ENCODE peak calls at places on chromosome 9, in five cellular contexts. Q is neural progenitor cell; J is cardiac muscle cell; A is gastrocnemius medialis; F is effector memory CD4-positive, alpha-beta T cell. K is an unnamed sample.

GRCh38 chr9:37061763-37062162 is 27.7 kb upstream of the PAX5 start:
- DNase-seq in Q (no peak), J (no peak), A (no peak), F (no peak), K (no peak)

GRCh38 chr9:94002316-94003140 is 47.4 kb upstream of the BARX1 start:
- DNase-seq in Q (peak; percentile 83), J (peak; percentile 84), A (no peak), F (no peak), K (peak; percentile 18)

GRCh38 chr9:74960548-74960947 is 7.8 kb upstream of the C9orf40 start:
- DNase-seq in Q (no peak), J (no peak), A (no peak), F (no peak), K (no peak)

GRCh38 chr9:84862308-84862707 is 192.8 kb downstream of the NTRK2 start:
- DNase-seq in Q (no peak), J (no peak), A (no peak), F (no peak), K (no peak)

GRCh38 chr9:91207481-91207888 is 154.2 kb downstream of the AUH start:
- DNase-seq in Q (no peak), J (no peak), A (no peak), F (no peak), K (no peak)

GRCh38 chr9:133113928-133114351 is 7.1 kb downstream of the RALGDS start:
- DNase-seq in Q (no peak), J (peak; percentile 72), A (peak; percentile 51), F (no peak), K (no peak)

GRCh38 chr9:73441890-73442818 is 290.5 kb downstream of the ANXA1 start:
- DNase-seq in Q (peak; percentile 52), J (no peak), A (no peak), F (no peak), K (no peak)

GRCh38 chr9:114861273-114861672 is 55.4 kb upstream of the TNFSF15 start:
- DNase-seq in Q (no peak), J (no peak), A (no peak), F (no peak), K (peak; percentile 6)

GRCh38 chr9:36987891-36988290 is 46.2 kb downstream of the PAX5 start:
- DNase-seq in Q (peak; percentile 17), J (no peak), A (no peak), F (no peak), K (no peak)

GRCh38 chr9:22363421-22363887 is 83.2 kb upstream of the DMRTA1 start:
- DNase-seq in Q (no peak), J (no peak), A (no peak), F (no peak), K (no peak)

GRCh38 chr9:1087120-1087881 is 37.1 kb downstream of the DMRT2 start:
- DNase-seq in Q (no peak), J (no peak), A (no peak), F (no peak), K (no peak)

GRCh38 chr9:131923766-131924165 is 155.9 kb downstream of the MED27 start:
- DNase-seq in Q (no peak), J (no peak), A (no peak), F (no peak), K (no peak)

GRCh38 chr9:128675382-128675781 is 13.6 kb upstream of the SET start:
- DNase-seq in Q (no peak), J (no peak), A (no peak), F (no peak), K (no peak)
- H3K4me1 ChIP-seq in Q (no peaks in the 10 kb centered on the region), J (no peaks in the 10 kb centered on the region), A (no peaks in the 10 kb centered on the region), F (no peaks in the 10 kb centered on the region), K (no peaks in the 10 kb centered on the region)

GRCh38 chr9:126318858-126319257 is 7.8 kb upstream of the MVB12B start:
- DNase-seq in Q (peak; percentile 34), J (no peak), A (no peak), F (no peak), K (no peak)
- H3K27ac ChIP-seq in Q (no peak overlapping the region), J (no peak overlapping the region), A (no peak overlapping the region), F (no peak overlapping the region), K (no peak overlapping the region)

GRCh38 chr9:136821333-136822031 is 13.7 kb downstream of the RABL6 start:
- DNase-seq in Q (peak; percentile 75), J (peak; percentile 66), A (no peak), F (no peak), K (no peak)

GRCh38 chr9:136824496-136825225 is 16.9 kb downstream of the RABL6 start:
- DNase-seq in Q (no peak), J (no peak), A (no peak), F (no peak), K (no peak)

GRCh38 chr9:136823136-136824046 is 15.6 kb downstream of the RABL6 start:
- DNase-seq in Q (no peak), J (no peak), A (no peak), F (no peak), K (no peak)

GRCh38 chr9:136825295-136826187 is 16.7 kb upstream of the AJM1 start:
- DNase-seq in Q (no peak), J (no peak), A (no peak), F (no peak), K (no peak)

DNA sequence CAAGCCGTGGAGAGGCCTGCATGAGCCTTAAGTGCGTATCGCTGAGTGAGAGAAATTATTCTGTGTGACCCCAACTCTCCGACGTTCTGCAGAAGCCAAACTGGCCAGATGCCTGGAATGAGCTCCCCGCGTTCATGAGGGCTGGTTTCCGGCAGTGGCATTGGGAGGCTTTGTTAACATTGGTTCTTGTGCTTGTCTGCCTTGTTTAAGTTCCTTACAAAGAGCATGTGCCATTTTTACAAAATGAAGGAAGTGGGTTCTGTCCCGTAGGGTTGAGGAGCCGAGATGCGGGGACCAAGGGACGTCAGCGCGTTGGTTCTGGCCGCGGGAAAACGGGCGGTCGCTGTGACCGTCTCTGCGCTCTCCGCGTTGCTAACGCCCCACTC is 13.2 kb downstream of the RABL6 start:
- DNase-seq in Q (peak; percentile 41), J (no peak), A (no peak), F (no peak), K (no peak)
- H3K4me3 ChIP-seq in Q (peak overlapping the region; percentile 53), J (peak overlapping the region; percentile 15), A (no peak overlapping the region), F (no peak overlapping the region), K (peak overlapping the region; percentile 33)

GRCh38 chr9:120710110-120710981 is 3.9 kb downstream of the MEGF9 start:
- DNase-seq in Q (peak; percentile 28), J (no peak), A (peak; percentile 12), F (no peak), K (no peak)
- H3K4me1 ChIP-seq in Q (peaks cover 20% of the 10 kb centered on the region), J (no peaks in the 10 kb centered on the region), A (peaks cover 42% of the 10 kb centered on the region), F (peaks cover 23% of the 10 kb centered on the region), K (peaks cover 71% of the 10 kb centered on the region)

GRCh38 chr9:14344846-14345585 is 31.1 kb upstream of the NFIB start:
- DNase-seq in Q (peak; percentile 58), J (no peak), A (no peak), F (no peak), K (no peak)
- H3K27ac ChIP-seq in Q (no peak overlapping the region), J (no peak overlapping the region), A (peak overlapping the region; percentile 87), F (no peak overlapping the region), K (peak overlapping the region; percentile 72)

DNA sequence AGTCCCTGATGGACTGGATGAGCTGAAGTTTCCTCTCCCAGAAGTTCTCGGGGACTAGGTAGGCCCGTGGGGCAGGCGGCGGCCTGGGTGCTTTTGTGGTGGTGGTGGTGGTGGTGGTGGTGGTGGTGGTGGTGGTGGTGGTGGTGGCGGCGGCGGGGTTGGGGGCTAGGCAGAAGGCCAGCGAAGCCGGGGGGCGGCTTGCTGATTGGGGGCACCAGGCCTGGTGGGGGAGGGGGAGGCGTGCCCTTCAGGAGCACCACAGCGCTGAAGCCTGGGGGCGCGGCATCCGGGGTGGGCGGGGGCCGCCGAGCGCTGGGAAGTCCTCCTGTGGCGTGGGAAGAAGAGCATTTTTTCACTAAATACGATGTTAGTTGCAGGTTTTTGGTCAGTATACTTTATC is 26.9 kb downstream of the SPATA31C1 start:
- DNase-seq in Q (no peak), J (no peak), A (no peak), F (no peak), K (no peak)
- H3K4me3 ChIP-seq in Q (no peak overlapping the region), J (peak overlapping the region; percentile 6), A (no peak overlapping the region), F (no peak overlapping the region), K (no peak overlapping the region)

DNA sequence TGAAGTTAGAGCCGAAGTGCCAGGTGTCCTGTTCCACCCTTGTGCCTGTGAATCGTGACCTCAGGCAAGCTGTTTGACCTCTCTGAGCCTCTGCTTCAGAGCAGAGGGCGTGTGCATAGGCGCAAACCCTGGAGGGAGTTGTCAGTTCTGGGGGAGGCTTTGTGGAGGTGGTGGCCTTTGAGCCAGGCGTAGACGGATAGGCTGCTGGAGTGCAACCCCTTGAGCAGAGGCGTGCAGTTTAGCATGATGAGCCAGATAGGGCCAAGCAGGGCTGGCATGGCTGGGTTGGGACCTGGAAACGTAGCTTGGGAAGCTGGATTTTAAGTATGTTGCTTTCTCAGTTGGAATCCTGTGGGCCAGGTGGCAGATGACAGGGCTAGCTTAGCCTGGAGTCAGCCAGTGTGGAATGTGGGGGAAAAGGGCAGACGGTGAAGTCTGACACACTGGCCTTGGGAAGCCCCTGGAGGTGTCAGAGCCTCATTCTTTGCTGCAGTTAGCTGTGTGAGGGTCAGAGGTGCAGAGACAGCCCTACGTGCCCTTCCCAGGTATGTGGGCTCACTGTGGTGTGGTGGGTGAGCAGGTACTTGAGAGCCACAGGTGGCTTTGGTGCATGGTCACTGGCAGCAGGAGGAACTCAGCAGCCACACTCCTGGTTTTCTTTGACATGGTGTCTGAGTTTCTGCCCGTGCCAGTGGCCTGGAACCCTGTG is 93.4 kb downstream of the DAB2IP start:
- DNase-seq in Q (peak; percentile 34), J (peak; percentile 23), A (no peak), F (no peak), K (no peak)
- H3K4me1 ChIP-seq in Q (peaks cover 48% of the 10 kb centered on the region), J (peaks cover 35% of the 10 kb centered on the region), A (peaks cover 84% of the 10 kb centered on the region), F (no peaks in the 10 kb centered on the region), K (no peaks in the 10 kb centered on the region)

GRCh38 chr9:108972186-108972585 is 38.0 kb downstream of the ABITRAM start:
- DNase-seq in Q (no peak), J (no peak), A (no peak), F (no peak), K (no peak)
- H3K27ac ChIP-seq in Q (no peak overlapping the region), J (no peak overlapping the region), A (no peak overlapping the region), F (no peak overlapping the region), K (peak overlapping the region; percentile 70)

GRCh38 chr9:137031904-137032639 is at the start of gene FUT7:
- DNase-seq in Q (no peak), J (no peak), A (no peak), F (peak; percentile 17), K (no peak)
- H3K4me3 ChIP-seq in Q (no peak within 1 kb of the TSS), J (no peak within 1 kb of the TSS), A (no peak within 1 kb of the TSS), F (peak within 1 kb of the TSS; percentile 67), K (no peak within 1 kb of the TSS)

K was measured in tibial nerve.